ENCODE peak calls at places on chromosome 5, in seven cellular contexts. E is OCI-LY7; L is epithelial cell of esophagus; Y is K562; T is activated CD8-positive, alpha-beta T cell treated with anti-CD3 and anti-CD28 coated beads for 36 hours; N is WTC11; F is lower leg skin. W is an unnamed sample.

GRCh38 chr5:148697177-148697820 is 43.0 kb upstream of the HTR4 start:
- DNase-seq in E (no peak), L (peak; percentile 10), Y (peak; percentile 60), T (no peak), N (no peak), F (no peak), W (no peak)

GRCh38 chr5:87877495-87877894 is 391.1 kb downstream of the TMEM161B start:
- DNase-seq in E (no peak), L (no peak), Y (no peak), T (no peak), N (no peak), F (no peak), W (no peak)

GRCh38 chr5:169637856-169638190 is 748 bp downstream of the DOCK2 start:
- DNase-seq in E (peak; percentile 86), L (no peak), Y (no peak), T (peak; percentile 92), N (no peak), F (no peak), W (peak; percentile 72)

GRCh38 chr5:2366816-2367215 is 384.7 kb downstream of the IRX2 start:
- DNase-seq in E (no peak), L (no peak), Y (no peak), T (no peak), N (no peak), F (no peak), W (no peak)

GRCh38 chr5:71621268-71621667 is 34.1 kb downstream of the MCCC2 start:
- DNase-seq in E (no peak), L (no peak), Y (no peak), T (no peak), N (no peak), F (no peak), W (no peak)

GRCh38 chr5:54673523-54674225 is 156.1 kb downstream of the SNX18 start:
- DNase-seq in E (peak; percentile 14), L (no peak), Y (no peak), T (peak; percentile 73), N (no peak), F (peak; percentile 59), W (no peak)

GRCh38 chr5:142826741-142827492 is 56.7 kb downstream of the ARHGAP26 start:
- DNase-seq in E (no peak), L (peak; percentile 68), Y (no peak), T (peak; percentile 68), N (no peak), F (no peak), W (no peak)

GRCh38 chr5:39526914-39527477 is 102.2 kb upstream of the DAB2 start:
- DNase-seq in E (no peak), L (no peak), Y (no peak), T (no peak), N (no peak), F (peak; percentile 36), W (no peak)

GRCh38 chr5:127757576-127757975 is 54.4 kb downstream of the CCDC192 start:
- DNase-seq in E (peak; percentile 10), L (peak; percentile 76), Y (peak; percentile 21), T (peak; percentile 36), N (no peak), F (no peak), W (peak; percentile 41)

GRCh38 chr5:173383711-173384110 is 55.5 kb upstream of the STC2 start:
- DNase-seq in E (no peak), L (no peak), Y (no peak), T (no peak), N (no peak), F (no peak), W (no peak)

GRCh38 chr5:78242001-78242400 is 52.5 kb downstream of the AP3B1 start:
- DNase-seq in E (no peak), L (no peak), Y (no peak), T (no peak), N (no peak), F (no peak), W (no peak)

GRCh38 chr5:170154744-170155143 is 49.0 kb downstream of the FOXI1 start:
- DNase-seq in E (no peak), L (no peak), Y (no peak), T (no peak), N (no peak), F (no peak), W (no peak)

GRCh38 chr5:88976914-88977313 is 93.9 kb upstream of the MEF2C start:
- DNase-seq in E (no peak), L (no peak), Y (no peak), T (no peak), N (no peak), F (no peak), W (no peak)

GRCh38 chr5:17118631-17119030 is 98.8 kb upstream of the BASP1 start:
- DNase-seq in E (no peak), L (peak; percentile 95), Y (peak; percentile 53), T (peak; percentile 21), N (no peak), F (peak; percentile 64), W (no peak)

GRCh38 chr5:126455264-126455663 is 32.1 kb downstream of the GRAMD2B start:
- DNase-seq in E (no peak), L (no peak), Y (no peak), T (no peak), N (no peak), F (no peak), W (no peak)

GRCh38 chr5:39256472-39256871 is 37.1 kb upstream of the FYB1 start:
- DNase-seq in E (no peak), L (peak; percentile 93), Y (no peak), T (peak; percentile 17), N (no peak), F (no peak), W (peak; percentile 33)

GRCh38 chr5:139295692-139296091 is 2.2 kb downstream of the MATR3 start:
- DNase-seq in E (no peak), L (no peak), Y (no peak), T (peak; percentile 43), N (no peak), F (no peak), W (no peak)

DNA sequence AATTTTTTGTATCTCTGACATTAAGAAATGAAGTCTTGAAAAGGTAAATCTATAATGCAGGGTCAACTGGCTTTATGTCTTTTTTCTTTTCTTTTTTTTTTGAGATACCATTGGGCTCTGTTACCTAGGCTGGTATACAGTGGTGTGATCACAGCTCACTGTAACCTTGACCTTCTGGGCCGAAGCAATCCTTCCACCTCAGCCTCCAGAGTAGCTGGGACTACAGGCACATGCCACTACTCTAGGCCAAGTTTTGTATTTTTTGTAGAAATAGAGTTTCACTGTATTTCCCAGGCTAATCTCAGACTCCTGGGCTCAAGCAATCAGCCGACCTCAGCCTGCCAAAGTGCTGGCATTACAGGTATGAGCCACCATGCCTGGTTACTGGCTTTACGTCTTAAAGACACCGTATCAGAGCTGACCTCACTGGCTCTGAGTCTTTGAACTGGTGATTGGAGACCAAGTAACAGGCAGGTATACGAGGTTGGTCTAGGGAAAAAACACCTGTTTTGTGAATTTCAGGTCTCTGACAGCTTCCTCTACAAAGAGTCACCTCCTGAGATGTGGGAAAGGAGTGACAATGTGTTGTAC is 70.4 kb upstream of the GPBP1 start:
- DNase-seq in E (no peak), L (no peak), Y (no peak), T (no peak), N (no peak), F (no peak), W (no peak)
- TF ChIP-seq CTCF in E (no peak), L (no peak), Y (no peak), T (no peak), N (no peak), F (no peak), W (no peak)

DNA sequence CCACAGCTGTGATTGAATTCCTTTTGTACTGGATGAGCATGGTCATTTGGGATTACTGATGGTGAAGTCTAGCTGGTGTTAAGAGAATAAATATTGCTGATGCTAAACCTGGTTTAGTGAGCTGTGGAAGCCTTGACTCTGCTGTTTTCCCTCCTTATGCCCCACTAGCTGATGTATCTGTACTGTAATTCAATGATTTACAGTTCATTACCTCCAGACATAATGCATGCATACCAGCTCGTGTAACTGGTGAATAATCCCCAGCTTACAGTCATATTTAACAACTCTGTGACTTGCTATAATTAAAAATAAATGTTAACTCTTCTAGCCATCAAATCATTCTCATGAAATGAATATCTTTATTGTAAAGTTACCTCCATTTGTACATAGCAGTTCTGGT is 1.7 kb upstream of the CMYA5 start:
- DNase-seq in E (no peak), L (no peak), Y (no peak), T (no peak), N (no peak), F (no peak), W (no peak)
- TF ChIP-seq CTCF in E (no peak), L (no peak), Y (no peak), T (no peak), N (no peak), F (no peak), W (no peak)

DNA sequence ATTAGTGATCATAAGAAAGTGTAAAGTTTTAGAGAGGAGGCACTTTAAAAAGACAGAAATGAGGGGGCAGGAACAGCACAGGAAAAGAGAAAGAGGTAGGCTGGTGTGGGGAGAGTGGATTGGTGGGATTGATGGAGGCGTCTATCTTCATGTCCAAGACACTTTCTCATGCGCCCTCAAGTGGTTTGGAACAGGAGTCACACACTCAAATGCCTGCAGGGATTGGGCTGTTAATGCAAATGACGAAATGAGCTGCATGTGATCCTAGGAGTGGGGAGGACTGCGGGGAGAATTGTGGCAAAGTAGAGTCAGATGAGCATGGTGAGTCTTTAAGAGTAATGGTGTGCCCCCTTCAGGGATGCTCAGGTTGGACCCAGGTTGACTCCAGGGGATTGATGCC is 5.5 kb downstream of the SLC36A3 start:
- DNase-seq in E (peak; percentile 68), L (peak; percentile 74), Y (peak; percentile 34), T (no peak), N (peak; percentile 49), F (no peak), W (no peak)
- TF ChIP-seq CTCF in E (peak; percentile 73), L (peak; percentile 65), Y (peak; percentile 31), T (no peak), N (no peak), F (no peak), W (no peak)

DNA sequence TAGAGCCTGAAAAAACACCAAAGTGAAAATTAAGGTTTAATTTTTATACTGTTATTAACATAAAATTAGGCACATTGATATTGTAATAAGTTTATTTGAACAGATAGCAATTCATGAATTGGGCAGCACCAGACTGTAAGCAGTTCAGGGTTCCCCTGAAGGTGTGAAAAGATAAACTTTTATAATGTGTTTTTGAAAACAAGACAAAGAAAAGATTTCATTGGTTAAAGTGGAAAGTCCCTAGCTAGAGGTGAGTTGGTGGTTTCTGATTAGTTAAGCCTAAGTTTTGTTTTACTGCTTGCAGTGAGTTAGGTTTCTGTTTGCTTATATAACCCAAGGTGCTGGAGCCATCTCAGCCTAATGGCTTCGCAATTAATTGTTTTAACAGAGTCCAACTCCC is 96.5 kb upstream of the RPS23 start:
- DNase-seq in E (no peak), L (no peak), Y (no peak), T (no peak), N (no peak), F (no peak), W (no peak)
- TF ChIP-seq CTCF in E (no peak), L (no peak), Y (no peak), T (no peak), N (no peak), F (no peak), W (no peak)